ENCODE peak calls at places on chromosomes 12 and 14, in seven cellular contexts. O, V, F, L, T, U and P are unnamed samples.

GRCh38 chr12:93883436-93884154 is 206.4 kb downstream of the CRADD start:
- DNase-seq in V (no peak), T (no peak), O (no peak), L (peak; percentile 71), F (peak; percentile 40), U (no peak), P (peak; percentile 51)

GRCh38 chr12:79183946-79184345 is 319.4 kb downstream of the SYT1 start:
- DNase-seq in F (no peak), O (no peak), U (no peak), L (no peak), V (no peak), T (no peak), P (no peak)

GRCh38 chr12:83827193-83827592 is 1085.4 kb downstream of the SLC6A15 start:
- DNase-seq in F (no peak), V (no peak), O (no peak), T (no peak), L (no peak), U (no peak), P (no peak)

GRCh38 chr12:111758120-111758561 is 8.6 kb upstream of the ALDH2 start:
- DNase-seq in V (no peak), T (no peak), L (peak; percentile 19), O (peak; percentile 78), F (no peak), U (peak; percentile 55), P (no peak)

GRCh38 chr12:27284751-27285150 is 40.7 kb downstream of the STK38L start:
- DNase-seq in U (peak; percentile 19), V (no peak), O (no peak), T (no peak), F (peak; percentile 21), L (peak; percentile 68), P (peak; percentile 83)

GRCh38 chr12:74066476-74066875 is 471.2 kb upstream of the ATXN7L3B start:
- DNase-seq in F (no peak), O (no peak), V (no peak), T (no peak), U (no peak), L (no peak), P (no peak)

GRCh38 chr12:21073822-21074460 is 57.1 kb upstream of the SLCO1B1 start:
- DNase-seq in V (no peak), U (no peak), L (no peak), O (peak; percentile 82), F (peak; percentile 30), T (no peak), P (no peak)

GRCh38 chr12:110010853-110011835 is 11.9 kb downstream of the ANKRD13A start:
- DNase-seq in V (no peak), O (no peak), T (no peak), F (no peak), U (no peak), L (no peak), P (no peak)

GRCh38 chr12:31368666-31369361 is 42.9 kb upstream of the SINHCAF start:
- DNase-seq in L (no peak), T (no peak), F (no peak), V (no peak), O (peak; percentile 83), U (no peak), P (peak; percentile 26)

GRCh38 chr12:117028254-117028653 is 71.0 kb downstream of the TESC start:
- DNase-seq in T (no peak), V (no peak), L (no peak), F (no peak), O (peak; percentile 38), U (no peak), P (no peak)

GRCh38 chr12:64137117-64137516 is 85.0 kb downstream of the KICS2 start:
- DNase-seq in T (no peak), V (no peak), O (no peak), U (no peak), L (no peak), F (no peak), P (peak; percentile 47)

GRCh38 chr14:89303452-89304435 is 113.3 kb downstream of the FOXN3 start:
- DNase-seq in L (peak; percentile 90), U (peak; percentile 80), T (peak; percentile 31), F (no peak), O (peak; percentile 64), V (no peak), P (peak; percentile 97)

GRCh38 chr12:132437252-132438138 is 52.5 kb upstream of the FBRSL1 start:
- DNase-seq in V (no peak), F (no peak), L (no peak), U (no peak), T (no peak), O (peak; percentile 92), P (no peak)

DNA sequence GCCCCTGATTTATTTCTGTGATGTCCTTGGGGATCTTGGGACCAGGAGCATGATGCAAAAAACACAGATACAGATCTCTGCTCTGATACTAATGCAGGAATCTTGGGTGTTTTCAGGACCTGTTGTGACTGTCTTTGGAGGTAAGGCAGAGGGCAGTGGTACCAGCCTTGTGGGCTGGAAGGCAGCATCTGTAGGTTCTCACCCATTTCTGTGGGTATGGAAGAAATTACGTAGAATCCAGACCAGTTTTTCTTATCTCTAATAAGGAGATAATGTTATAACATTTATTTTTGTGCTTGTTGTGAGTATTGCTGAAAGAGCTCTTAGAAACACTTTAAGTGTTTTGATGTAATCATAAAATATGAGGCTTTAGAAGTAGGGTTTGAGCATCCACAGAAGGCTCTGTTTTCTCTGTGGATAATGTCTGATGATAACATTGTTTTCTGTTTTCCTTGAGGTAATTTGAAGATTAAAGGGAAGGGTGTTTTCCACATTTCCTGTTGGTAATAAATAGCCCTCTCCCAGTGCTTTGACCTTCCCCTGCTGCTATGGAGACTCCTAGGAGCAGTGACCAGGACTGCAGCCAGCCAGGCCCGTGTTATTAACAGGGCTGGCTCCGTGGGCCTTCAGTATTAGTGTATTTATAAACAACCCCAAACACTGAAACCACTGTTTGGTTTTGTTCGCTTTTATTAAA is 9.4 kb upstream of the DCP1B start:
- DNase-seq in U (peak; percentile 71), L (peak; percentile 62), T (no peak), F (no peak), V (no peak), O (peak; percentile 56), P (peak; percentile 90)
- TF ChIP-seq CTCF in U (peak; percentile 31), L (no peak), T (no peak), F (no peak), V (no peak), O (peak; percentile 53), P (peak; percentile 14)

GRCh38 chr14:55121146-55121545 is 7.9 kb upstream of the LGALS3 start:
- DNase-seq in L (no peak), O (no peak), F (no peak), U (no peak), T (no peak), V (no peak), P (no peak)

GRCh38 chr14:55123101-55123500 is 6.0 kb upstream of the LGALS3 start:
- DNase-seq in V (no peak), L (peak; percentile 94), O (no peak), T (no peak), F (no peak), U (no peak), P (peak; percentile 74)

GRCh38 chr14:55120466-55121144 is 8.4 kb upstream of the LGALS3 start:
- DNase-seq in T (no peak), U (no peak), O (no peak), L (peak; percentile 58), F (no peak), V (no peak), P (peak; percentile 53)

GRCh38 chr14:55122441-55122986 is 6.5 kb upstream of the LGALS3 start:
- DNase-seq in L (peak; percentile 83), U (peak; percentile 78), O (no peak), T (no peak), V (no peak), F (no peak), P (no peak)

DNA sequence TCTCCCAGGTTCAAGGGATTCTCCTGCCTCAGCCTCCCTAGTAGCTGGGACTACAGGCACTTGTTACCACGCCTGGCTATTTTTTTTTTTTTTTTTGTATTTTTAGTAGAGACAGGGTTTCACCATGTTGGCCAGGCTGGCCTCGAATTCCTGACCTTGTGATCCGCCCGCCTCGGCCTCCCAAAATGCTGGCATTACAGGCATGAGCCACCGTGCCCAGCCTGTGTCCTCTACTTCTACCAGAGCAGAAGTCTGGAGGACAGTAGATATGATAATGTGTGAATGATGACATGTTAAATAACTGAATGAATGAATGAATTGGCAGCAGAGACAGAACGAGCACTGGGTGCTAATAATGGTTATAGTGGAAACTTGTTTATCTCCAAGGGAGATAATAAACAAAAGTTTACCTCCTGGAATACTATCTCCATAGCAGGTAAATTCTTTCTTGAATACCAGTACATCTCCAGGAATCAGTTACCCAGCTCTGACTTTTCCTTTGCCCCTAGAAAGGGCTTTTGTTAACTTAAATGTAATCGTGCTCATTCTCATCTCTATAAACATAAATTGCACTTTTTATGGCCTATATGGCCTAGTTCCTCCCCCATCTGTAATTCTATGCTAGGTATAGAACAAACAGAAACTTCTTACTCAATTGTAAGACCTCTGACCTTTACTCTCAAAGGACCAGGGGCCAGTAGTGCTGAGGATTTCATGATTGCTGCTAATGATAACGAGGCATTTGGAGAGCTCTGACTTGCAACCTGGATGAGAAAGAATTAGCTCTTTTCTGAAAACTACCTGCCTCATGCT is 7.2 kb upstream of the LGALS3 start:
- DNase-seq in U (no peak), V (no peak), T (no peak), L (no peak), O (no peak), F (no peak), P (no peak)
- H3K4me3 ChIP-seq in U (no peak overlapping the region), V (no peak overlapping the region), T (no peak overlapping the region), L (no peak overlapping the region), O (no peak overlapping the region), F (no peak overlapping the region), P (no peak overlapping the region)

GRCh38 chr12:3197131-3197818 is 120.1 kb downstream of the TSPAN9 start:
- DNase-seq in V (no peak), O (peak; percentile 72), L (no peak), F (no peak), U (no peak), T (no peak), P (no peak)
- TF ChIP-seq CTCF in V (no peak), O (peak; percentile 38), L (no peak), F (no peak), U (no peak), T (no peak), P (no peak)

GRCh38 chr12:42641231-42641630 is 51.7 kb upstream of the PRICKLE1 start:
- DNase-seq in L (peak; percentile 18), O (no peak), U (no peak), F (no peak), T (no peak), V (no peak), P (no peak)

GRCh38 chr12:42638697-42639096 is 49.2 kb upstream of the PRICKLE1 start:
- DNase-seq in V (no peak), L (no peak), O (no peak), T (no peak), U (no peak), F (no peak), P (no peak)

GRCh38 chr12:42636993-42637392 is 47.4 kb upstream of the PRICKLE1 start:
- DNase-seq in U (no peak), L (no peak), T (no peak), O (no peak), V (no peak), F (no peak), P (no peak)

GRCh38 chr12:42633594-42633993 is 44.0 kb upstream of the PRICKLE1 start:
- DNase-seq in U (no peak), T (no peak), O (no peak), L (no peak), V (no peak), F (no peak), P (no peak)

DNA sequence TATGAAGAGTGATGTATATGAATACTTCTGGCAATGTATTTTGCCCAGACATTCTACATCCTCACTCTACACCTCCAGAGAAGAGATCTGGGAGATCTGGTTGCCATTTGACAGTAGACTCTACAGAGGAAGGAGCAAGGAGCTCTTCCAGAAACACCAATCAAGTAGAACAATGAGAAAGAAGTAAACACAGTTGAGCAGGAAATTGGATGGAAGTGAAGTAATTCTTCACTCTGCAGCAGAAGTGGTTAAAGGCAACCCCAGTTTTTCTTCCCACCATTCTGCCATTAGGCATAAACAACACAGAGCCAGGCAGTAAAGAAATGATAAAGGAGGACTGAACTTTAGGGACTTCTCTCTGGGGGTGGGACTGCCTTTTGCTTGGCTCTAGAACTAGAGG is 48.5 kb upstream of the PRICKLE1 start:
- DNase-seq in T (no peak), L (peak; percentile 7), U (no peak), V (no peak), O (no peak), F (no peak), P (no peak)
- H3K4me3 ChIP-seq in T (no peak overlapping the region), L (no peak overlapping the region), U (no peak overlapping the region), V (no peak overlapping the region), O (peak overlapping the region; percentile 11), F (no peak overlapping the region), P (no peak overlapping the region)